ENCODE peak calls at places on chromosomes 7 and 10, in seven cellular contexts. P, T, H, X, M, Z and C are unnamed samples.

GRCh38 chr10:104040862-104041789 is 44.6 kb downstream of the COL17A1 start:
- DNase-seq in P (no peak), T (no peak), H (no peak), X (no peak), M (no peak), Z (no peak), C (no peak)

GRCh38 chr7:123871998-123872867 is 27.3 kb downstream of the HYAL4 start:
- DNase-seq in P (peak; percentile 76), T (peak; percentile 77), H (peak; percentile 46), X (peak; percentile 20), M (peak; percentile 41), Z (peak; percentile 80), C (peak; percentile 74)

GRCh38 chr10:77081411-77082010 is 556.1 kb downstream of the KCNMA1 start:
- DNase-seq in P (no peak), T (no peak), H (no peak), X (no peak), M (no peak), Z (peak; percentile 45), C (no peak)

GRCh38 chr10:132624847-132625839 is 87.6 kb downstream of the INPP5A start:
- DNase-seq in P (no peak), T (no peak), H (no peak), X (peak; percentile 81), M (no peak), Z (no peak), C (no peak)

GRCh38 chr7:101108330-101108857 is 18.5 kb upstream of the SERPINE1 start:
- DNase-seq in P (no peak), T (peak; percentile 98), H (peak; percentile 39), X (peak; percentile 62), M (peak; percentile 69), Z (no peak), C (no peak)

GRCh38 chr7:83677180-83677866 is 28.4 kb upstream of the SEMA3E start:
- DNase-seq in P (peak; percentile 98), T (peak; percentile 84), H (no peak), X (no peak), M (no peak), Z (no peak), C (peak; percentile 83)

GRCh38 chr10:63630928-63631685 is 109.9 kb downstream of the REEP3 start:
- DNase-seq in P (no peak), T (no peak), H (no peak), X (no peak), M (no peak), Z (no peak), C (no peak)

GRCh38 chr10:121687094-121687850 is 89.0 kb upstream of the FGFR2 start:
- DNase-seq in P (no peak), T (no peak), H (no peak), X (no peak), M (no peak), Z (no peak), C (no peak)

GRCh38 chr10:35257057-35257983 is 79.0 kb upstream of the CCNY start:
- DNase-seq in P (no peak), T (no peak), H (no peak), X (no peak), M (no peak), Z (no peak), C (no peak)

GRCh38 chr7:74482629-74483401 is 29.1 kb downstream of the GTF2IRD1 start:
- DNase-seq in P (no peak), T (no peak), H (no peak), X (no peak), M (peak; percentile 89), Z (no peak), C (no peak)

GRCh38 chr10:58531084-58531695 is 18.5 kb downstream of the BICC1 start:
- DNase-seq in P (peak; percentile 97), T (peak; percentile 55), H (peak; percentile 59), X (no peak), M (peak; percentile 27), Z (peak; percentile 86), C (peak; percentile 86)

GRCh38 chr10:80491251-80492102 is 37.4 kb downstream of the TSPAN14 start:
- DNase-seq in P (no peak), T (no peak), H (no peak), X (no peak), M (no peak), Z (no peak), C (no peak)

GRCh38 chr7:140646931-140647647 is 6.5 kb upstream of the DENND2A start:
- DNase-seq in P (no peak), T (peak; percentile 17), H (no peak), X (peak; percentile 87), M (no peak), Z (peak; percentile 90), C (peak; percentile 64)

GRCh38 chr7:101232141-101232821 is 5.3 kb downstream of the CLDN15 start:
- DNase-seq in P (peak; percentile 68), T (no peak), H (no peak), X (peak; percentile 95), M (no peak), Z (peak; percentile 89), C (peak; percentile 51)

GRCh38 chr10:28946479-28946878 is 269.2 kb downstream of the BAMBI start:
- DNase-seq in P (peak; percentile 16), T (no peak), H (no peak), X (no peak), M (no peak), Z (no peak), C (no peak)